ENCODE peak calls at places on chromosomes 2 and 18, in four cellular contexts. B is NCI-H345, R is A549, M is anterior cingulate cortex. E is an unnamed sample.

GRCh38 chr2:85717308-85718005 is 23.3 kb downstream of the GNLY start:
- DNase-seq in B (no peak), R (no peak), M (no peak), E (peak; percentile 70)

GRCh38 chr18:76507830-76508381 is 12.9 kb upstream of the ZNF516 start:
- DNase-seq in B (no peak), R (no peak), M (no peak), E (no peak)

GRCh38 chr2:204885747-204886146 is 340.5 kb downstream of the PARD3B start:
- DNase-seq in B (no peak), R (no peak), M (no peak), E (peak; percentile 56)

GRCh38 chr18:79816092-79816491 is 18.4 kb downstream of the KCNG2 start:
- DNase-seq in B (no peak), R (no peak), M (no peak), E (no peak)

GRCh38 chr2:98757904-98758421 is 27.0 kb upstream of the MGAT4A start:
- DNase-seq in B (no peak), R (peak; percentile 34), M (no peak), E (no peak)

GRCh38 chr2:219522111-219523030 is 8.1 kb downstream of the ASIC4 start:
- DNase-seq in B (peak; percentile 12), R (no peak), M (no peak), E (peak; percentile 88)

GRCh38 chr2:42298132-42298531 is 62.9 kb downstream of the COX7A2L start:
- DNase-seq in B (no peak), R (no peak), M (no peak), E (no peak)

GRCh38 chr2:101679801-101680487 is 17.6 kb upstream of the MAP4K4 start:
- DNase-seq in B (no peak), R (no peak), M (no peak), E (no peak)

GRCh38 chr18:76654536-76654935 is 159.5 kb upstream of the ZNF516 start:
- DNase-seq in B (no peak), R (no peak), M (no peak), E (no peak)

GRCh38 chr2:31401580-31401979 is 13.0 kb downstream of the XDH start:
- DNase-seq in B (no peak), R (peak; percentile 81), M (no peak), E (no peak)